ENCODE peak calls at places on chromosomes 6 and 20, in six cellular contexts. One of them, this sample, is unnamed.

GRCh38 chr20:58408603-58409246 is 19.7 kb downstream of the VAPB start:
- DNase-seq in neuronal stem cell: no peak
- DNase-seq in H9: no peak
- DNase-seq in H1: no peak
- DNase-seq in mesendoderm: no peak
- DNase-seq in IMR-90: no peak
- DNase-seq in this sample: peak

GRCh38 chr6:130681028-130681427 is 146.2 kb upstream of the SMLR1 start:
- DNase-seq in neuronal stem cell: no peak
- DNase-seq in H9: no peak
- DNase-seq in H1: no peak
- DNase-seq in mesendoderm: no peak
- DNase-seq in IMR-90: peak
- DNase-seq in this sample: peak

GRCh38 chr20:64214952-64215351 is 40.6 kb upstream of the PCMTD2 start:
- DNase-seq in neuronal stem cell: no peak
- DNase-seq in H9: no peak
- DNase-seq in H1: no peak
- DNase-seq in mesendoderm: no peak
- DNase-seq in IMR-90: no peak
- DNase-seq in this sample: no peak

GRCh38 chr6:1391692-1392309 is 2.4 kb downstream of the FOXF2 start:
- DNase-seq in neuronal stem cell: peak
- DNase-seq in H9: no peak
- DNase-seq in H1: no peak
- DNase-seq in mesendoderm: no peak
- DNase-seq in IMR-90: peak
- DNase-seq in this sample: no peak

GRCh38 chr6:170114187-170114945 is 176.5 kb downstream of the DLL1 start:
- DNase-seq in neuronal stem cell: no peak
- DNase-seq in H9: no peak
- DNase-seq in H1: peak
- DNase-seq in mesendoderm: no peak
- DNase-seq in IMR-90: no peak
- DNase-seq in this sample: no peak

GRCh38 chr6:159077123-159077522 is 32.3 kb upstream of the TAGAP start:
- DNase-seq in neuronal stem cell: no peak
- DNase-seq in H9: no peak
- DNase-seq in H1: no peak
- DNase-seq in mesendoderm: no peak
- DNase-seq in IMR-90: no peak
- DNase-seq in this sample: no peak

GRCh38 chr6:13762648-13763441 is 51.2 kb upstream of the RANBP9 start:
- DNase-seq in neuronal stem cell: no peak
- DNase-seq in H9: no peak
- DNase-seq in H1: no peak
- DNase-seq in mesendoderm: no peak
- DNase-seq in IMR-90: peak
- DNase-seq in this sample: peak

GRCh38 chr6:7647504-7647903 is 57.5 kb downstream of the SNRNP48 start:
- DNase-seq in neuronal stem cell: no peak
- DNase-seq in H9: no peak
- DNase-seq in H1: no peak
- DNase-seq in mesendoderm: no peak
- DNase-seq in IMR-90: no peak
- DNase-seq in this sample: no peak

GRCh38 chr6:6891074-6891754 is 216.5 kb upstream of the RREB1 start:
- DNase-seq in neuronal stem cell: no peak
- DNase-seq in H9: peak
- DNase-seq in H1: no peak
- DNase-seq in mesendoderm: no peak
- DNase-seq in IMR-90: no peak
- DNase-seq in this sample: no peak

GRCh38 chr6:118770835-118771234 is 119.4 kb upstream of the CEP85L start:
- DNase-seq in neuronal stem cell: no peak
- DNase-seq in H9: no peak
- DNase-seq in H1: no peak
- DNase-seq in mesendoderm: no peak
- DNase-seq in IMR-90: no peak
- DNase-seq in this sample: no peak

GRCh38 chr20:19995220-19995863 is 21.8 kb upstream of the NAA20 start:
- DNase-seq in neuronal stem cell: no peak
- DNase-seq in H9: no peak
- DNase-seq in H1: no peak
- DNase-seq in mesendoderm: peak
- DNase-seq in IMR-90: peak
- DNase-seq in this sample: peak

GRCh38 chr6:134007077-134007476 is 45.3 kb downstream of the SLC2A12 start:
- DNase-seq in neuronal stem cell: no peak
- DNase-seq in H9: no peak
- DNase-seq in H1: no peak
- DNase-seq in mesendoderm: no peak
- DNase-seq in IMR-90: no peak
- DNase-seq in this sample: no peak

DNA sequence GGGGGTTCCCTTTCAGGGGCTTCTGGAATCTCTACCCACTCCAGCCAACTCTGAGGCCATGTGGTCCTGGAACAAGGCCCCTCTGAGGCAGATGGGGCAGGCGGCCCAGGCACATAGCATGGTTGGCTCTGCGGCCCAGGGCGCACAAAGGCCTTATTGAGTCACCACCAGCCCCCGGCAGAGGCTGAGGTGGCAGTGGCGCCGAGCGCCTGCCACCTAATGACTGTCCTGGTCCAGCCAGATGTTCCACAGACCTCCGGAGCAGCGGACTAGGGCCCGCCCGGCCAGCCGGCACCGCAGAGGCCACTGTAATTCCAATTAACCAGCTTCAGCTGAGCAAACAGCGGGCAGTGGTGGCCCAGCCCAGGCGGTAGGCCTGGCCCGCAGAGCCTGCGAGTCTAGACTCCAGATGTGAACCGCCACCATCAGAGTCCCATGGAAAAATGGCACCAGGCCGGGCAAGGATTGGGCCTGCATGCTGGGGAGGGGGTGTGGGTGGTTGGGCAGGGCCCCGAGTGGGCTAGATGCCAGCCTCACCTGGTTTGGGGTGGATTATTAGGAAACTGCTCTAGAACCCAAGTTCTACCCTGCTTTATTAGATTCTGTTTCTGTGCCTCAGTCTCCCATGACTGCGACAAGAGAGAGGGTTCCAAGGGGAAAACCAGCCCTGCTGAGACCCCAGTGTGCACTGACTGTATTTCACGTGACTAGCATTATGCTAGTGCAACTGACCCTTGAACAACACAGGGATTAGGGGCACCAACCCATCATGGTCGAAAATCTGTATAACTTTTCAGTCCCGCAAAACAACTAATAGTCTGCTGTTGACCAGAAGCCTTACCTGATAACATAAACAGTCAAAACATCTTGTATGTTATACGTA is 34.1 kb upstream of the ID1 start:
- DNase-seq in neuronal stem cell: no peak
- DNase-seq in H9: no peak
- DNase-seq in H1: no peak
- DNase-seq in mesendoderm: no peak
- DNase-seq in IMR-90: no peak
- DNase-seq in this sample: no peak
- H4K8ac ChIP-seq in neuronal stem cell: no peak
- H4K8ac ChIP-seq in H9: no peak
- H4K8ac ChIP-seq in H1: peak
- H4K8ac ChIP-seq in mesendoderm: no peak
- H4K8ac ChIP-seq in IMR-90: peak
- H4K8ac ChIP-seq in this sample: peak

GRCh38 chr6:15554728-15555100 is 108.1 kb downstream of the DTNBP1 start:
- DNase-seq in neuronal stem cell: no peak
- DNase-seq in H9: no peak
- DNase-seq in H1: no peak
- DNase-seq in mesendoderm: no peak
- DNase-seq in IMR-90: no peak
- DNase-seq in this sample: no peak
- H4K8ac ChIP-seq in neuronal stem cell: no peak
- H4K8ac ChIP-seq in H9: no peak
- H4K8ac ChIP-seq in H1: no peak
- H4K8ac ChIP-seq in mesendoderm: no peak
- H4K8ac ChIP-seq in IMR-90: no peak
- H4K8ac ChIP-seq in this sample: no peak

GRCh38 chr6:21886601-21887091 is 293.1 kb downstream of the SOX4 start:
- DNase-seq in neuronal stem cell: no peak
- DNase-seq in H9: no peak
- DNase-seq in H1: no peak
- DNase-seq in mesendoderm: no peak
- DNase-seq in IMR-90: peak
- DNase-seq in this sample: no peak

GRCh38 chr6:21885532-21886089 is 292.1 kb downstream of the SOX4 start:
- DNase-seq in neuronal stem cell: no peak
- DNase-seq in H9: no peak
- DNase-seq in H1: no peak
- DNase-seq in mesendoderm: peak
- DNase-seq in IMR-90: peak
- DNase-seq in this sample: peak

GRCh38 chr6:21891065-21891464 is 297.5 kb downstream of the SOX4 start:
- DNase-seq in neuronal stem cell: no peak
- DNase-seq in H9: peak
- DNase-seq in H1: no peak
- DNase-seq in mesendoderm: no peak
- DNase-seq in IMR-90: no peak
- DNase-seq in this sample: no peak

GRCh38 chr6:21885101-21885500 is 291.6 kb downstream of the SOX4 start:
- DNase-seq in neuronal stem cell: no peak
- DNase-seq in H9: no peak
- DNase-seq in H1: no peak
- DNase-seq in mesendoderm: no peak
- DNase-seq in IMR-90: no peak
- DNase-seq in this sample: no peak

DNA sequence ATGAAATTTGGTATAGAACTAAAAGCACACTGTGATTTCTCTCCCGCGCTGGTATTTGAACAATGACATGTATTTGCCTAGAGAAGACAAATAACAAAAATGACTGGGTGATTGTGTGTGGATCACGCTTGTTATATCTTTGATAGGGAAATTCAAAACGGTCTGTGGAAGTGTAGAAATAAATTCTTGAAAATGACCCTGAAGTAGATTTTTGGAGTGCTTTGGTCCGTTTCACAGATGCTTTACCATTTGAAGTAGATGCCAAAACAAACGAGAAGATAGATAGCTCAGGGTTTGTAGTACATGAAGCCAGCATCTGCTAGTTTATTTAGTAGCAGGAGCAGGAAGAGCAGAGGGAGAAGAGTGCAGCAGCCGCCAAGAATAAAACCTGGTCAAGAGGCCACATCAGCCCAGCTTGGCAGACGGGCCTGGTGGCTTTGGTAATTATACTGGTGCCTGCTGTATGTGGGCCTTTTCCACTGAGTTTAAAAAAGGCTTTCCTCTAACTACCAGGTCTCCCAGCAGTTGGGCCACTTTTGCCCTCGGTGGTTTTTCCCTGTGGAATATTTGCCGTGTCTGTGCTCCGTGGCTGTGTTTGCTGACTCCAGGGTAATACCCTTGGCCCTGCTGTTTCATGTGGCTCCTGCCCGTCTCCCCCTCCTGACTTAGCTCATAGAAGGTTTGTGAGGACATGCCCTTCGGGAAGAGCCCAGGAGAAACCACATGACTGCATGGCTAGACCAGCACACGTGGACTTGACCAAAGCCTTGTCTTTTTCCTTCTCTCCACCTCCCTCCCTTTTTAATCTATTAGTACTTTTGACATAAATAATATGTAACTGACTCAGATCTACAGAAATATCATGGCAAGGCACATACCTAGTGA is 294.0 kb downstream of the SOX4 start:
- DNase-seq in neuronal stem cell: no peak
- DNase-seq in H9: no peak
- DNase-seq in H1: no peak
- DNase-seq in mesendoderm: no peak
- DNase-seq in IMR-90: peak
- DNase-seq in this sample: no peak
- H4K8ac ChIP-seq in neuronal stem cell: no peak
- H4K8ac ChIP-seq in H9: no peak
- H4K8ac ChIP-seq in H1: no peak
- H4K8ac ChIP-seq in mesendoderm: no peak
- H4K8ac ChIP-seq in IMR-90: peak
- H4K8ac ChIP-seq in this sample: no peak

GRCh38 chr6:148746363-148747144 is at the start of gene UST:
- DNase-seq in neuronal stem cell: peak
- DNase-seq in H9: peak
- DNase-seq in H1: peak
- DNase-seq in mesendoderm: peak
- DNase-seq in IMR-90: peak
- DNase-seq in this sample: peak
- H4K8ac ChIP-seq in neuronal stem cell: no peak
- H4K8ac ChIP-seq in H9: no peak
- H4K8ac ChIP-seq in H1: peak
- H4K8ac ChIP-seq in mesendoderm: no peak
- H4K8ac ChIP-seq in IMR-90: peak
- H4K8ac ChIP-seq in this sample: peak

This sample was measured in mesenchymal stem cell.